ENCODE peak calls at places on chromosomes 16 and 17, in seven cellular contexts. T is ovary, A is thoracic aorta, I is dorsolateral prefrontal cortex, F is endothelial cell of umbilical vein, H is neural progenitor cell, V is A673. U is an unnamed sample.

GRCh38 chr16:4698321-4699029 is 5.1 kb downstream of the NUDT16L1 start:
- DNase-seq in T (peak), A (no peak), I (no peak), F (no peak), H (no peak), V (no peak), U (no peak)

GRCh38 chr17:30477758-30478115 is 529 bp downstream of the GOSR1 start:
- DNase-seq in T (no peak), A (no peak), I (no peak), F (no peak), H (no peak), V (no peak), U (peak)

GRCh38 chr17:42342242-42343008 is 45.8 kb downstream of the STAT3 start:
- DNase-seq in T (no peak), A (no peak), I (no peak), F (no peak), H (no peak), V (no peak), U (peak)

GRCh38 chr17:489758-490329 is 137.2 kb upstream of the RPH3AL start:
- DNase-seq in T (peak), A (no peak), I (no peak), F (peak), H (peak), V (peak), U (peak)

GRCh38 chr16:76081936-76082335 is 195.3 kb upstream of the CNTNAP4 start:
- DNase-seq in T (no peak), A (no peak), I (no peak), F (no peak), H (no peak), V (peak), U (no peak)

GRCh38 chr17:22304667-22305303 is 612.5 kb downstream of the KCNJ18 start:
- DNase-seq in T (no peak), A (no peak), I (no peak), F (no peak), H (no peak), V (no peak), U (no peak)

GRCh38 chr16:78122774-78123315 is 23.4 kb downstream of the WWOX start:
- DNase-seq in T (peak), A (no peak), I (no peak), F (peak), H (peak), V (peak), U (no peak)

GRCh38 chr16:29985271-29985811 is 10.1 kb downstream of the HIRIP3 start:
- DNase-seq in T (no peak), A (no peak), I (no peak), F (no peak), H (no peak), V (no peak), U (no peak)

GRCh38 chr17:73307130-73307529 is 4.7 kb downstream of the CDC42EP4 start:
- DNase-seq in T (no peak), A (no peak), I (peak), F (no peak), H (no peak), V (peak), U (no peak)

GRCh38 chr16:12500771-12501170 is 302.9 kb downstream of the CPPED1 start:
- DNase-seq in T (no peak), A (no peak), I (no peak), F (no peak), H (no peak), V (no peak), U (peak)

GRCh38 chr16:65054457-65054856 is 67.4 kb downstream of the CDH11 start:
- DNase-seq in T (no peak), A (no peak), I (no peak), F (no peak), H (no peak), V (no peak), U (no peak)

GRCh38 chr17:35588196-35588920 is 1.2 kb downstream of the AP2B1 start:
- DNase-seq in T (no peak), A (no peak), I (no peak), F (peak), H (no peak), V (no peak), U (peak)

GRCh38 chr17:2695243-2695960 is 16.2 kb downstream of the CLUH start:
- DNase-seq in T (no peak), A (no peak), I (no peak), F (no peak), H (no peak), V (no peak), U (no peak)

GRCh38 chr16:10729649-10730048 is 14.0 kb upstream of the NUBP1 start:
- DNase-seq in T (no peak), A (no peak), I (peak), F (no peak), H (peak), V (peak), U (no peak)

GRCh38 chr16:53519417-53520091 is 16.5 kb upstream of the AKTIP start:
- DNase-seq in T (no peak), A (no peak), I (no peak), F (no peak), H (no peak), V (no peak), U (no peak)

GRCh38 chr17:72622661-72623433 is 469.6 kb downstream of the SLC39A11 start:
- DNase-seq in T (no peak), A (no peak), I (no peak), F (no peak), H (no peak), V (no peak), U (no peak)

GRCh38 chr16:19785512-19786130 is 67.5 kb downstream of the IQCK start:
- DNase-seq in T (peak), A (no peak), I (no peak), F (no peak), H (no peak), V (no peak), U (no peak)

GRCh38 chr17:41308251-41308917 is 725 bp downstream of the KRTAP16-1 start:
- DNase-seq in T (no peak), A (no peak), I (peak), F (no peak), H (no peak), V (no peak), U (no peak)

GRCh38 chr16:28569011-28569410 is 15.3 kb downstream of the SGF29 start:
- DNase-seq in T (no peak), A (no peak), I (no peak), F (no peak), H (no peak), V (no peak), U (no peak)

GRCh38 chr16:8878523-8878911 is 3.6 kb upstream of the LITAFD start:
- DNase-seq in T (no peak), A (no peak), I (no peak), F (no peak), H (no peak), V (no peak), U (no peak)

GRCh38 chr17:41773190-41773588 is 13.3 kb downstream of the JUP start:
- DNase-seq in T (peak), A (no peak), I (no peak), F (peak), H (peak), V (peak), U (no peak)

GRCh38 chr16:9082422-9082821 is 9.0 kb upstream of the HAPSTR1 start:
- DNase-seq in T (no peak), A (no peak), I (no peak), F (no peak), H (no peak), V (no peak), U (no peak)

GRCh38 chr17:68294617-68295016 is 3.3 kb downstream of the ARSG start:
- DNase-seq in T (no peak), A (no peak), I (no peak), F (no peak), H (no peak), V (no peak), U (no peak)

GRCh38 chr16:30700491-30700890 is 1.5 kb downstream of the SRCAP start:
- DNase-seq in T (no peak), A (no peak), I (no peak), F (no peak), H (no peak), V (no peak), U (no peak)

GRCh38 chr17:39473310-39473709 is 12.0 kb downstream of the CDK12 start:
- DNase-seq in T (no peak), A (no peak), I (no peak), F (no peak), H (no peak), V (no peak), U (no peak)

GRCh38 chr17:1491406-1492248 is 859 bp downstream of the MYO1C start:
- DNase-seq in T (peak), A (no peak), I (no peak), F (no peak), H (peak), V (no peak), U (no peak)

GRCh38 chr17:2691965-2692780 is 19.4 kb downstream of the CLUH start:
- DNase-seq in T (no peak), A (no peak), I (no peak), F (no peak), H (no peak), V (no peak), U (no peak)

GRCh38 chr16:70437017-70437581 is 1.8 kb downstream of the ST3GAL2 start:
- DNase-seq in T (peak), A (no peak), I (no peak), F (peak), H (peak), V (peak), U (no peak)

GRCh38 chr17:65559483-65559801 is 2.0 kb downstream of the AXIN2 start:
- DNase-seq in T (no peak), A (no peak), I (no peak), F (peak), H (peak), V (no peak), U (no peak)

GRCh38 chr16:87956771-87957279 is 5.6 kb downstream of the BANP start:
- DNase-seq in T (no peak), A (no peak), I (no peak), F (peak), H (no peak), V (peak), U (no peak)

GRCh38 chr16:11669380-11670146 is 1.3 kb downstream of the SNN start:
- DNase-seq in T (peak), A (no peak), I (no peak), F (peak), H (no peak), V (no peak), U (peak)

GRCh38 chr16:53172517-53172916 is 117.7 kb downstream of the CHD9 start:
- DNase-seq in T (no peak), A (no peak), I (no peak), F (no peak), H (no peak), V (no peak), U (no peak)

GRCh38 chr17:48577946-48578615 is at the start of gene HOXB4:
- DNase-seq in T (no peak), A (peak), I (no peak), F (peak), H (peak), V (peak), U (no peak)

GRCh38 chr17:4782652-4783051 is 3.5 kb downstream of the VMO1 start:
- DNase-seq in T (no peak), A (no peak), I (no peak), F (no peak), H (no peak), V (peak), U (no peak)

GRCh38 chr16:81891734-81892364 is 112.8 kb downstream of the PLCG2 start:
- DNase-seq in T (no peak), A (no peak), I (no peak), F (no peak), H (no peak), V (no peak), U (no peak)

GRCh38 chr17:81239714-81240555 is 817 bp downstream of the NDUFAF8 start:
- DNase-seq in T (no peak), A (no peak), I (no peak), F (peak), H (peak), V (peak), U (peak)

GRCh38 chr16:67525176-67525860 is 3.3 kb upstream of the RIPOR1 start:
- DNase-seq in T (no peak), A (no peak), I (no peak), F (no peak), H (no peak), V (no peak), U (no peak)
- TF ChIP-seq CTCF in T (no peak), A (no peak), I (no peak), F (no peak), H (no peak), V (no peak), U (no peak)

GRCh38 chr17:9158545-9159452 is 137.5 kb downstream of the NTN1 start:
- DNase-seq in T (no peak), A (no peak), I (no peak), F (no peak), H (no peak), V (no peak), U (no peak)
- H3K27ac ChIP-seq in T (no peak), A (peak), I (no peak), F (no peak), H (no peak), V (no peak), U (no peak)

GRCh38 chr17:50295021-50295420 is 20.8 kb downstream of the TMEM92 start:
- DNase-seq in T (no peak), A (no peak), I (no peak), F (no peak), H (no peak), V (no peak), U (no peak)
- H3K4me3 ChIP-seq in T (no peak), A (no peak), I (no peak), F (no peak), H (no peak), V (no peak), U (no peak)

DNA sequence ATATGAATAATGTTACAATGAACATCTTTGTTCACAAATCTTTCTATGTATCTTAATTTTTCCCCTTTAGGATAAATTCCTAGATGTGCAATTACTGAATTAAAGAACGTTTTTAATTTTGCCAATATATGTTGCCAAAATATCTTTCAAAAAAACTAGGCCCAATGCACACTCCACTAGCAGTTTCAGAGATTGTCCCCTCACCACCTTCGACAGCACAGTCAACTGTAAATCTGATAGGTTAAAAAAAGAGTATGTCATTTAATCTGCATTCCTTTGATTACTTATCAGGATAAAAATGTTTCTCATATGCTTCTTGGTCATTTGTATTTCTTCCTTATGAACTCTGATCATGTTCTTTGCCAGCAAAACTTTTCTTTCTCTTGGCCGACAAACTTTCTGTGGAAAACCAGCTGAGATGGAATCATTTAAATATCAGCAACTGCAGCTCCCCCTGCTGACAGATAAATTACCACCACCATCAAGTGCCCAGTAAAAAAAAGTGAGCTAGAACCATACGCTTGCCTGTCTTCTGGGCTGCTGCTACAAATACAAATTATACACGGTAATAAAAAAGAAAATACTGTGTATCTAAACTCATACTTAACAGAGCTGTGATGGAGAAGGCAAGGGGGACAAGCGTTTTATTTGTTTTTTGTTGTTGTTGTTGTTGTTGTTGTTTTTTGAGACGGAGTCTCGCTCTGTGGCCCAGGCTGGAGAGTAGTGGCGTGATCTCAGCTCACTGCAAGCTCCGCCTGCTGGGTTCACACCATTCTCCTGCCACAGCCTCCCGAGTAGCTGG is 19.6 kb upstream of the KANSL1 start:
- DNase-seq in T (peak), A (peak), I (no peak), F (peak), H (peak), V (peak), U (peak)
- TF ChIP-seq CTCF in T (peak), A (peak), I (peak), F (peak), H (peak), V (peak), U (peak)

GRCh38 chr16:85037050-85037410 is 9.4 kb downstream of the KIAA0513 start:
- DNase-seq in T (no peak), A (no peak), I (peak), F (peak), H (no peak), V (no peak), U (no peak)
- H3K27ac ChIP-seq in T (no peak), A (no peak), I (peak), F (no peak), H (no peak), V (no peak), U (no peak)

GRCh38 chr16:51327001-51327400 is 175.9 kb upstream of the SALL1 start:
- DNase-seq in T (no peak), A (no peak), I (no peak), F (no peak), H (no peak), V (no peak), U (no peak)
- H3K4me3 ChIP-seq in T (no peak), A (no peak), I (no peak), F (no peak), H (no peak), V (no peak), U (no peak)

GRCh38 chr16:1782408-1783247 is at the start of the genes NUBP2 and SPSB3:
- DNase-seq in T (peak), A (peak), I (peak), F (peak), H (peak), V (peak), U (peak)

GRCh38 chr16:1780677-1781072 is 1.7 kb downstream of the SPSB3 start:
- DNase-seq in T (no peak), A (no peak), I (no peak), F (no peak), H (no peak), V (no peak), U (no peak)

GRCh38 chr16:1781254-1781653 is 1.1 kb downstream of the SPSB3 start:
- DNase-seq in T (peak), A (no peak), I (no peak), F (no peak), H (no peak), V (no peak), U (no peak)

GRCh38 chr16:1779741-1780676 is 2.4 kb downstream of the SPSB3 start:
- DNase-seq in T (peak), A (no peak), I (no peak), F (no peak), H (no peak), V (no peak), U (no peak)

DNA sequence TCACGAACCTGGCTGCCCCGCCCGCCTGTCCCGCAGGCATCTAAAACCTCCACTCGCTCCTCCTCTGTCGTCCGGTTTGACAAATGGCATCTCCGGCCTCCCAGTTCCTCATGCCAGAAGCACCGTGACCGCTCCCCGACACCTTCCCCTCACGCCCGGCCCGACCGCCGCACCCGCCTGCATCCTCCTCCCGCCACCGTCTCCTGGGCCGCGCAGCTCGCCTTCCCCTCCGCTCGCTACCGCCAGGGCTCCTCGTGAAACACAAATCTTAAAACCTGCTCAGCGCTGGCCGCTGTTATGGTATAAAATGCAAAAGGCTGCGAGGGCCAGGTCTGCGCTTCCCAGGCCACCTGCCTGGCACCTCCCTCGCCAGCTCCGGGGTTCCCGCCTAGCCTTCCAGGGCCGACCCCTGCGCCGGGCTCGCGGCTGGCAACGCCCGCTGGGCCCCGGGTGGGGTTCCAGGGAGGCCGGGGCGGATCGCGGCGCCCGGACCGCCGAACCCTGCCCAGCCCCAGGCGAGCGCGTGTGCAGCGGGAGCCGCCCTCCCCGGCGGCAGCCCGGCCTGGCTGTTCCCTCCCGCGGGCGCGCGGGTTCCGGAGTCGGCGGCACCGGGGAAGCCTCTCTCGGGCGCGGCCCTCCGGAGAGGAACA is 488 bp downstream of the SPSB3 start:
- DNase-seq in T (peak), A (no peak), I (no peak), F (peak), H (peak), V (peak), U (no peak)
- TF ChIP-seq CTCF in T (no peak), A (peak), I (no peak), F (peak), H (peak), V (peak), U (no peak)

DNA sequence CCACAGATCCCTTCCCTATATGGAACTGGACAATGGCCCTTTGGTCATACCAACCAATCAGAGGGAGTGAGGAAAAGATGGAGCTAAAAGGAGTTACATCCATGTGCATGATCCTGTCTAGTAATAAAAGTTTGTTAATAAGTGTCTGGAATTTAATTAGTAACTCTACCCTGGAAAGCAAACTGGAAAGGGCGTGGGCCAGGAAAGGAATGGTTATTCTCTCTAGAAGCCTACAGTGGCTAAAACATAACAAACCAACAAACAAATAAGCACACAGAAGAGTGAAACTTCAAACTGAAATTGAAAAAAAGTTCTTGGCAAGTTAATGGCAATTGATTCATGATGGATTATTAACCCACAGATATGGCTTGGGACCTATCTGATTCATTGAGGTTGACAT is 29.5 kb downstream of the DNAH3 start:
- DNase-seq in T (no peak), A (no peak), I (no peak), F (no peak), H (no peak), V (no peak), U (no peak)
- H3K27ac ChIP-seq in T (no peak), A (no peak), I (no peak), F (no peak), H (no peak), V (no peak), U (no peak)